ENCODE peak calls at places on chromosomes 3 and 15, in ten cellular contexts. A, Y, B, D, F, V, M, E, W and H are unnamed samples.

GRCh38 chr15:71261418-71261817 is 146.1 kb downstream of the THSD4 start:
- DNase-seq in A (no peak), Y (no peak), B (no peak), D (no peak), F (no peak), V (no peak), M (no peak), E (no peak), W (no peak), H (no peak)

GRCh38 chr3:51191768-51192167 is 193.3 kb upstream of the MANF start:
- DNase-seq in A (no peak), Y (no peak), B (no peak), D (no peak), F (no peak), V (no peak), M (no peak), E (no peak), W (no peak), H (no peak)

GRCh38 chr3:105187340-105187739 is 179.4 kb upstream of the ALCAM start:
- DNase-seq in A (no peak), Y (no peak), B (no peak), D (no peak), F (no peak), V (no peak), M (no peak), E (no peak), W (no peak), H (no peak)

GRCh38 chr3:36244728-36245127 is 135.6 kb upstream of the STAC start:
- DNase-seq in A (peak), Y (no peak), B (no peak), D (no peak), F (no peak), V (no peak), M (peak), E (no peak), W (no peak), H (no peak)

GRCh38 chr3:36993326-36994283 is at the start of gene MLH1:
- DNase-seq in A (peak), Y (peak), B (peak), D (peak), F (peak), V (peak), M (peak), E (peak), W (peak), H (peak)

GRCh38 chr3:128763967-128764366 is 38.0 kb downstream of the RAB7A start:
- DNase-seq in A (no peak), Y (no peak), B (no peak), D (no peak), F (no peak), V (no peak), M (no peak), E (no peak), W (no peak), H (no peak)

GRCh38 chr3:16818945-16819344 is 65.8 kb upstream of the PLCL2 start:
- DNase-seq in A (no peak), Y (no peak), B (no peak), D (no peak), F (no peak), V (no peak), M (no peak), E (no peak), W (no peak), H (no peak)

GRCh38 chr3:94694894-94695293 is 632.0 kb downstream of the NSUN3 start:
- DNase-seq in A (no peak), Y (no peak), B (no peak), D (no peak), F (no peak), V (no peak), M (no peak), E (no peak), W (no peak), H (no peak)

GRCh38 chr3:154089416-154090115 is 31.6 kb upstream of the ARHGEF26 start:
- DNase-seq in A (no peak), Y (no peak), B (no peak), D (no peak), F (no peak), V (no peak), M (no peak), E (no peak), W (no peak), H (no peak)

GRCh38 chr15:38699633-38700230 is 135.1 kb upstream of the RASGRP1 start:
- DNase-seq in A (peak), Y (peak), B (peak), D (peak), F (peak), V (no peak), M (no peak), E (no peak), W (peak), H (peak)

GRCh38 chr3:129758921-129759320 is 134.6 kb downstream of the TMCC1 start:
- DNase-seq in A (no peak), Y (no peak), B (no peak), D (no peak), F (no peak), V (no peak), M (no peak), E (no peak), W (no peak), H (no peak)

GRCh38 chr3:49606427-49606826 is 52.1 kb downstream of the BSN start:
- DNase-seq in A (no peak), Y (no peak), B (no peak), D (no peak), F (no peak), V (peak), M (no peak), E (no peak), W (no peak), H (no peak)

GRCh38 chr3:49607105-49607591 is 52.9 kb downstream of the BSN start:
- DNase-seq in A (no peak), Y (no peak), B (no peak), D (no peak), F (no peak), V (peak), M (no peak), E (no peak), W (no peak), H (no peak)

GRCh38 chr3:49609815-49610214 is 55.5 kb downstream of the BSN start:
- DNase-seq in A (no peak), Y (no peak), B (no peak), D (no peak), F (no peak), V (no peak), M (no peak), E (no peak), W (no peak), H (no peak)

GRCh38 chr3:49609314-49609713 is 55.0 kb downstream of the BSN start:
- DNase-seq in A (no peak), Y (no peak), B (no peak), D (no peak), F (no peak), V (peak), M (no peak), E (no peak), W (no peak), H (no peak)

DNA sequence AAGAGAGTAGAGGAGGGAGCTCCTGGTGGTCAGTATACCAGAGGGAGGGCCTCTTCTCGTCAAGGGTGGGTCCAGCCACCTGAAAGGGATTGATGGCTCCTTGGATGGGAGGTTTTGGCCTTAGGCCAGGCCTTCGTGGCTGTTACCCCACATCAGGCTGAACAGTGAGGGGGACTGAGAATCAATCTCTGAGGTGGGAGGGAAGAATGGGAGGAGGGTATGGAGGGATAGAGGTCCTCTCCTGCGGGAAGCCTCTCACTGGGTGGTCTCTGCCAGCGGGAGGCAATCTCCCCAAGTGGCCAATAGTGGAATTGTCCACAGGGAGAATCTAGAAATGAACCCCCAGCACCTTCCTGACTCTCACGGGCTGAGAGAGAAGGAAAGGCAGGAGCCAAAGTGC is 53.5 kb downstream of the BSN start:
- DNase-seq in A (no peak), Y (no peak), B (no peak), D (no peak), F (no peak), V (peak), M (no peak), E (no peak), W (no peak), H (no peak)
- TF ChIP-seq CTCF in A (peak), Y (peak), B (peak), D (no peak), F (peak), V (peak), M (peak), E (peak), W (peak), H (no peak)

DNA sequence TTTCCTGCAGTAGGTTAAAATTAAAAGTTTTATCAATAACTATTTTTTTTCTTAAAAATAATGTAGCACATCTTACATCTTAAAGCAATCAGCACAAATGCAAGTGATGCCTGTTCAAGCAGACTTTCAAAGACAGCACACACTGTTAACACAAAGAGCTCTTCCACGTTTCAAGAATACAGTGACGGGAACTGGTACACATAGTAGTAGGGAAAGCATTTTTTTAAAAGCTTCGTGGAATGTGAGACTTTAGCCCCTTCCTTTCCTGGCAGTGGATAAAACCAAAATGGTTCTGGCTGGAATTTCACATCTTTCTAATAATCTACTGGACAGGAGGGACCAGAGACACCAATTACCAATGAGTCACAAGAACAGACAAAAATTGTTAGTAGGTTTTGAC is 33.5 kb upstream of the SLC2A2 start:
- DNase-seq in A (no peak), Y (no peak), B (no peak), D (no peak), F (no peak), V (no peak), M (no peak), E (no peak), W (no peak), H (no peak)
- TF ChIP-seq CTCF in A (no peak), Y (no peak), B (no peak), D (no peak), F (no peak), V (no peak), M (no peak), E (no peak), W (no peak), H (no peak)

DNA sequence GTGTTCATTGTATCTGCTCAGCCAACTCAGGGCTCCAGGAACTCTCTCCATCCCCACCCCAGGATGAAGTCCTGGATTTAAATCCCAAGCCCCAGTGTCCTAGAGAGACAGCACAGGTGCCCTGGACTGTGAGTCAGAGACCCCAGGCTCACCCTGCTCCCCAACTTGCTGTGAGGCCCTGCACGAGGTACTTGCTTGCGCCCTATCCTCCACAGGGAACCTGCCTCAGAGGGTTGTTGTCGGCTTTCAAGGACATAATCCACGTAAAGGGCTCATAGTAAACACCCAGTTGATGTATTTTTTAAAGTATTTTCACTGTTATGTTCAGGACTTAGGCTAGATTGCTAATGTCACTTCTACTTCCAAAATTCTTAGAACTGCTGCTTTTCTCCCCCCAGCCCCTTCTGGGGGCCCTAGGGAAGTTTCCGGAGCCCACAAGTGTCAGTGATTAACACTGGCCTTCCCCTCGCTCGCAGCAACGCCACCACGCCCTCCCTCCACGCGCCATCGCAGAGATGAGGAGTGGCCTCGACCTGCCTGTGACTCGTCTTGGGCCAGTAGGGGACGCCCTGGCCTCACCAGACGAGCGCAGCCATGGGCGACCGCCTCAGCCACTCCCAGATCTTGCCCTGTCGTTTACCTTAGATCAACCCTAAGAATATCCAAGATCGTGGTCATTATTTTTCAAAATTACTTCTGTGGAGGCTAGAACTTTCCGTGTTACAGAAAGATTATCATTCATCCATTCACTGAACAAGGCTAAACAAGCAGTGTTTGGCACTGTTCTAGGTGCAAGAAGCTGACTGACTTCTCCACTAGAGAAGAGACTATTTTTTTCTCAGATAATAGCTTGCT is 6.0 kb upstream of the SRP14 start:
- DNase-seq in A (peak), Y (peak), B (no peak), D (peak), F (peak), V (peak), M (no peak), E (no peak), W (peak), H (peak)
- TF ChIP-seq CTCF in A (peak), Y (peak), B (peak), D (peak), F (peak), V (peak), M (peak), E (peak), W (peak), H (peak)

GRCh38 chr3:66489577-66489976 is 11.2 kb downstream of the LRIG1 start:
- DNase-seq in A (no peak), Y (no peak), B (no peak), D (no peak), F (no peak), V (no peak), M (no peak), E (no peak), W (no peak), H (no peak)
- TF ChIP-seq CTCF in A (no peak), Y (no peak), B (no peak), D (no peak), F (no peak), V (no peak), M (no peak), E (no peak), W (no peak), H (no peak)

GRCh38 chr15:27059610-27060202 is 88.7 kb downstream of the GABRG3 start:
- DNase-seq in A (peak), Y (peak), B (no peak), D (no peak), F (peak), V (peak), M (peak), E (no peak), W (no peak), H (no peak)
- TF ChIP-seq CTCF in A (peak), Y (peak), B (peak), D (peak), F (peak), V (peak), M (peak), E (peak), W (peak), H (peak)

DNA sequence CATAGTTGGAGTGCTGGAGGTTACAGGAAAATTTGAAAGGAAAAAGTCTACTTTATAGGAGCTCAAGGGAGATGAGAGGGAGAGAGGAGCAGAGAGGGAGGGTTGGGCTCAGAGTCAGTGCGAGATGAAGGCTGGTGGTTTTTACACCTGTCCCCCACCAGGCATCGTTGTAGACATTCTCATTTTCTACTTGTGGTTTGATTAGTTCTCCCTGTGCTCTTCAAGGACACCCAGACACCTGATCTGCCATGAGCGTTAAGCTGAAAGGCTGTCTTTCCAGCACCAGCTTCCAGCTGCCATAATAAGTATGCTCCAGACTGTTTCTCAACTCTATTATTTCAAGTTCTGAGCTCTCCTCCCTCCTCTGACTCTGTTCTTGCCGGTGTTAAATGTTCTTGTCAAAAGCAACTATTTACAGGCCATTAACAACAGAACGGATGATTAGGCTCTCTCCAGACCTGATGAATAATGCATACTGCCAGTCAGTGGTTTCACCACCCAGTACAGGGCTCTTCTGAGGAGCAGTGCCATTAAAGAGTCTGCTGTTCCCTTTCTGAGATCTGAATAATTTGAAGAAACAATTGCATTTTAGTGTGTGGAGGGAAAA is 514.6 kb upstream of the MCTP2 start:
- DNase-seq in A (no peak), Y (no peak), B (no peak), D (no peak), F (no peak), V (no peak), M (no peak), E (no peak), W (no peak), H (no peak)
- TF ChIP-seq CTCF in A (no peak), Y (no peak), B (no peak), D (no peak), F (no peak), V (no peak), M (no peak), E (no peak), W (no peak), H (no peak)

DNA sequence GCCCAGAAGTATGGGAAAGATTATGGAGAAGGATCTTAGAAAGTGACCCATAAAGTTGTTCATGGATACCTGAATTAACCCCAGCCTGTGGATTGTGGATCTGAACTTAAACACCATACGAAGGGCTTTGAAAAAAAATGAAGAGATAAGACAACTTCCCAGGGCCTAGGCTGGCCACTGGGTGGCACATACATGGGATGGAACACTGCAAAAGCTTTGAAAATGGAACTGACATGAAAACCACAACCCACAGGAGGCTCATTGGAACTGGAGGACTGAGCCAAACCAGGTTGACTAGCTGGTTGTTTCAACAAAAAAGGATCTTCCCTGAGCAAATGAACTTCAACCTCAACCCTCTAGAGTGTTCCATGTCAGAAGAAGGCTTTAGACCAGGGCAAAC is 34.5 kb downstream of the FMN1 start:
- DNase-seq in A (no peak), Y (no peak), B (no peak), D (no peak), F (no peak), V (no peak), M (no peak), E (no peak), W (no peak), H (no peak)
- TF ChIP-seq CTCF in A (peak), Y (peak), B (peak), D (no peak), F (peak), V (no peak), M (no peak), E (no peak), W (no peak), H (no peak)

DNA sequence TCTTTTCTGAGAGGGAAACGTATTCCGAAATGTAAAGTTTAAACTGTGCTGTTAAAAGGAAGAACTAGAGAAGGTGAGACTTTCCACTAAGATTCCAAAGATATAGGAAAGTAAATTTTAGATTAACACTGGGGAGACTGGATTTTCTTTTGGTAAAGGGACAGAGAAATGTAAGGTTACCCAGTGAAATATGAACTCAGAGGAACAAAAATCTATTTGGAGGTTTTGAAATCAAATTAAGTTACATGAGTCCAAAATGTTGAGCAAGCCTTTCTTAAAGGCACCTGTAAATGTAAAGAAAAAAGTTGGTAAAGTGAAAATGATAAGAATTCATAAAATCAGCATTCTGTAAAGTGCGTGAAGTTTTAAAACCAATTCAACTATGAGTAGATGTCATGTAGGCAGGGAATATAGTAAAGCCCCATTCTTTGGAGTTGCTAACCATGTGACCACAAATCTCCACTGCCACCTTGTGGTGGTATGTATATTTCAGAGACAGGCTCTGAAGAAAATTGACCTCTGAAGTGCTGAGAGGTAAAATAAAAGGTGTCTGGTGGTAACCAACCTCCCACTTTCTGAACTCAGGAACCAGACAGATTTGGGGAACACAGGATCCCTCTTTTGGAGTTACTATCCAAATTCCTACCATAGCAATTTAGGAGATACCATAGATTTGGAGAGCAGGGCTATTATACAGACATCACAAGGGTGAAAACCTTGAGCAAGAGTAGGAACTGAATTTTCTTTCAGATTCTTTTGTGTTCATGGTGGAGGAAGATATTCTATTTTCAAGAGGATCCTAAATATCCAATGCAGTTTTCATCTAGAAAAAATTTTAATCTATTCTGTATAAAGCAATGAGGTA is 215.3 kb downstream of the ROBO2 start:
- DNase-seq in A (peak), Y (peak), B (no peak), D (no peak), F (peak), V (no peak), M (peak), E (peak), W (no peak), H (peak)
- TF ChIP-seq CTCF in A (peak), Y (peak), B (peak), D (no peak), F (peak), V (peak), M (peak), E (peak), W (no peak), H (peak)